ENCODE peak calls at places on chromosomes 1 and 21, in seven cellular contexts. Z is HEK293T; G is mucosa of gallbladder; V is T-helper 1 cell; R is NCI-H69; M is EL; F is stimulated activated CD8-positive, alpha-beta memory T cell treated with anti-CD3 and anti-CD28 coated beads, Interleukin-15, amount 100 ng/mL, for 1 hour. W is an unnamed sample.
A peak's percentile ranks its signal among the peaks of the same experiment; 100 is the strongest.

GRCh38 chr1:48817505-48818114 is 40.9 kb upstream of the BEND5 start:
- DNase-seq in V (no peak), Z (peak; percentile 62), R (peak; percentile 69), F (no peak), M (peak; percentile 12), G (peak; percentile 70), W (peak; percentile 43)

GRCh38 chr1:99326215-99326949 is 62.1 kb downstream of the PLPPR4 start:
- DNase-seq in F (no peak), Z (peak; percentile 13), M (no peak), R (no peak), V (no peak), G (no peak), W (no peak)

GRCh38 chr1:6235302-6235680 is 473 bp downstream of the ICMT start:
- DNase-seq in F (no peak), Z (no peak), G (no peak), V (no peak), R (peak; percentile 38), M (no peak), W (no peak)

GRCh38 chr1:67339623-67340343 is 32.1 kb downstream of the IL12RB2 start:
- DNase-seq in Z (peak; percentile 32), F (no peak), V (no peak), M (peak; percentile 70), R (no peak), G (no peak), W (peak; percentile 81)

GRCh38 chr1:50213505-50213904 is 104.8 kb downstream of the ELAVL4 start:
- DNase-seq in G (no peak), R (no peak), M (no peak), Z (no peak), V (no peak), F (no peak), W (no peak)

GRCh38 chr1:85328713-85329376 is 52.4 kb upstream of the BCL10 start:
- DNase-seq in V (no peak), G (peak; percentile 29), M (peak; percentile 99), Z (no peak), F (no peak), R (no peak), W (peak; percentile 99)

GRCh38 chr1:66426231-66426853 is 107.6 kb upstream of the SGIP1 start:
- DNase-seq in Z (no peak), F (no peak), V (no peak), M (no peak), R (no peak), G (no peak), W (no peak)

GRCh38 chr1:58584082-58584895 is 7.2 kb upstream of the TACSTD2 start:
- DNase-seq in M (peak; percentile 98), Z (no peak), R (no peak), V (no peak), F (no peak), G (peak; percentile 38), W (peak; percentile 96)

GRCh38 chr1:227758366-227758765 is 23.1 kb downstream of the SNAP47 start:
- DNase-seq in V (no peak), R (no peak), F (no peak), M (no peak), G (no peak), Z (no peak), W (peak; percentile 22)

GRCh38 chr1:185973645-185974044 is 239.5 kb downstream of the HMCN1 start:
- DNase-seq in G (no peak), M (peak; percentile 92), R (no peak), Z (no peak), F (no peak), V (no peak), W (peak; percentile 96)

GRCh38 chr1:209929751-209930150 is 8.3 kb upstream of the SYT14 start:
- DNase-seq in Z (no peak), M (peak; percentile 9), F (no peak), R (no peak), G (no peak), V (no peak), W (no peak)

GRCh38 chr1:200483491-200484143 is 73.8 kb upstream of the ZNF281 start:
- DNase-seq in F (peak; percentile 5), R (peak; percentile 67), G (peak; percentile 44), Z (peak; percentile 53), M (peak; percentile 97), V (no peak), W (peak; percentile 98)

GRCh38 chr1:154481058-154481457 is 21.0 kb upstream of the TDRD10 start:
- DNase-seq in R (peak; percentile 81), Z (no peak), V (no peak), G (no peak), M (no peak), F (no peak), W (no peak)

GRCh38 chr1:203667616-203668015 is 41.0 kb downstream of the ATP2B4 start:
- DNase-seq in M (no peak), G (no peak), R (no peak), F (no peak), Z (no peak), V (no peak), W (no peak)

GRCh38 chr1:59967141-59967697 is 40.6 kb upstream of the CYP2J2 start:
- DNase-seq in M (peak; percentile 11), R (peak; percentile 33), F (no peak), G (no peak), Z (no peak), V (no peak), W (peak; percentile 59)

GRCh38 chr1:161046574-161047167 is 894 bp upstream of the USF1 start:
- DNase-seq in M (no peak), F (no peak), V (no peak), G (no peak), R (no peak), Z (no peak), W (no peak)

GRCh38 chr1:225851810-225852209 is 30.4 kb downstream of the TMEM63A start:
- DNase-seq in V (no peak), F (no peak), R (no peak), M (no peak), G (no peak), Z (no peak), W (no peak)

GRCh38 chr1:9121891-9122409 is 7.0 kb downstream of the GPR157 start:
- DNase-seq in Z (no peak), V (no peak), R (no peak), G (no peak), F (no peak), M (no peak), W (no peak)

GRCh38 chr1:24715658-24716057 is 29.6 kb upstream of the CLIC4 start:
- DNase-seq in Z (no peak), V (no peak), F (no peak), M (no peak), R (no peak), G (no peak), W (no peak)

GRCh38 chr21:43024737-43025136 is 50.4 kb downstream of the PKNOX1 start:
- DNase-seq in M (no peak), V (no peak), R (no peak), Z (no peak), F (no peak), G (no peak), W (no peak)